ENCODE peak calls at places on chromosomes 2 and 18, in eight cellular contexts. One of them, this sample, is unnamed.

GRCh38 chr2:223528036-223528435 is 74.1 kb downstream of the SCG2 start:
- DNase-seq in fibroblast of lung: peak; percentile 80
- DNase-seq in breast epithelium: no peak
- DNase-seq in stomach: no peak
- DNase-seq in adrenal gland: no peak
- DNase-seq in SJCRH30: no peak
- DNase-seq in heart left ventricle: no peak
- DNase-seq in endothelial cell of umbilical vein: no peak
- DNase-seq in this sample: no peak

GRCh38 chr18:68520406-68521075 is 194.4 kb downstream of the TMX3 start:
- DNase-seq in fibroblast of lung: peak; percentile 80
- DNase-seq in breast epithelium: no peak
- DNase-seq in stomach: no peak
- DNase-seq in adrenal gland: no peak
- DNase-seq in SJCRH30: no peak
- DNase-seq in heart left ventricle: no peak
- DNase-seq in endothelial cell of umbilical vein: no peak
- DNase-seq in this sample: no peak

GRCh38 chr2:75130171-75130570 is 69.1 kb downstream of the TACR1 start:
- DNase-seq in fibroblast of lung: no peak
- DNase-seq in breast epithelium: no peak
- DNase-seq in stomach: no peak
- DNase-seq in adrenal gland: no peak
- DNase-seq in SJCRH30: no peak
- DNase-seq in heart left ventricle: no peak
- DNase-seq in endothelial cell of umbilical vein: no peak
- DNase-seq in this sample: no peak

GRCh38 chr2:206971805-206972204 is 32.5 kb downstream of the CPO start:
- DNase-seq in fibroblast of lung: peak; percentile 60
- DNase-seq in breast epithelium: no peak
- DNase-seq in stomach: no peak
- DNase-seq in adrenal gland: no peak
- DNase-seq in SJCRH30: no peak
- DNase-seq in heart left ventricle: no peak
- DNase-seq in endothelial cell of umbilical vein: no peak
- DNase-seq in this sample: no peak

GRCh38 chr2:48728295-48728694 is 27.2 kb downstream of the LHCGR start:
- DNase-seq in fibroblast of lung: no peak
- DNase-seq in breast epithelium: no peak
- DNase-seq in stomach: no peak
- DNase-seq in adrenal gland: no peak
- DNase-seq in SJCRH30: no peak
- DNase-seq in heart left ventricle: no peak
- DNase-seq in endothelial cell of umbilical vein: no peak
- DNase-seq in this sample: no peak

GRCh38 chr2:229090231-229090630 is 180.9 kb downstream of the PID1 start:
- DNase-seq in fibroblast of lung: peak; percentile 24
- DNase-seq in breast epithelium: no peak
- DNase-seq in stomach: no peak
- DNase-seq in adrenal gland: peak; percentile 72
- DNase-seq in SJCRH30: peak; percentile 62
- DNase-seq in heart left ventricle: no peak
- DNase-seq in endothelial cell of umbilical vein: no peak
- DNase-seq in this sample: no peak

GRCh38 chr2:20593072-20594034 is 57.5 kb downstream of the HS1BP3 start:
- DNase-seq in fibroblast of lung: peak; percentile 98
- DNase-seq in breast epithelium: no peak
- DNase-seq in stomach: peak; percentile 69
- DNase-seq in adrenal gland: peak; percentile 92
- DNase-seq in SJCRH30: peak; percentile 60
- DNase-seq in heart left ventricle: no peak
- DNase-seq in endothelial cell of umbilical vein: peak; percentile 73
- DNase-seq in this sample: no peak

GRCh38 chr2:19769513-19769912 is 132.3 kb downstream of the TTC32 start:
- DNase-seq in fibroblast of lung: peak; percentile 30
- DNase-seq in breast epithelium: no peak
- DNase-seq in stomach: no peak
- DNase-seq in adrenal gland: no peak
- DNase-seq in SJCRH30: no peak
- DNase-seq in heart left ventricle: no peak
- DNase-seq in endothelial cell of umbilical vein: peak; percentile 14
- DNase-seq in this sample: no peak

GRCh38 chr2:105802587-105802986 is 57.9 kb downstream of the NCK2 start:
- DNase-seq in fibroblast of lung: no peak
- DNase-seq in breast epithelium: no peak
- DNase-seq in stomach: no peak
- DNase-seq in adrenal gland: no peak
- DNase-seq in SJCRH30: no peak
- DNase-seq in heart left ventricle: no peak
- DNase-seq in endothelial cell of umbilical vein: no peak
- DNase-seq in this sample: no peak

GRCh38 chr2:33167655-33168245 is 221.0 kb downstream of the LTBP1 start:
- DNase-seq in fibroblast of lung: no peak
- DNase-seq in breast epithelium: no peak
- DNase-seq in stomach: no peak
- DNase-seq in adrenal gland: no peak
- DNase-seq in SJCRH30: no peak
- DNase-seq in heart left ventricle: no peak
- DNase-seq in endothelial cell of umbilical vein: no peak
- DNase-seq in this sample: no peak

GRCh38 chr2:182132605-182133004 is 147.0 kb downstream of the PPP1R1C start:
- DNase-seq in fibroblast of lung: peak; percentile 61
- DNase-seq in breast epithelium: no peak
- DNase-seq in stomach: no peak
- DNase-seq in adrenal gland: no peak
- DNase-seq in SJCRH30: no peak
- DNase-seq in heart left ventricle: no peak
- DNase-seq in endothelial cell of umbilical vein: peak; percentile 65
- DNase-seq in this sample: no peak

GRCh38 chr2:47174731-47175361 is 19.7 kb upstream of the STPG4 start:
- DNase-seq in fibroblast of lung: peak; percentile 46
- DNase-seq in breast epithelium: peak; percentile 90
- DNase-seq in stomach: peak; percentile 64
- DNase-seq in adrenal gland: peak; percentile 77
- DNase-seq in SJCRH30: peak; percentile 57
- DNase-seq in heart left ventricle: peak; percentile 48
- DNase-seq in endothelial cell of umbilical vein: peak; percentile 56
- DNase-seq in this sample: no peak

GRCh38 chr2:149446735-149447134 is 116.3 kb downstream of the LYPD6 start:
- DNase-seq in fibroblast of lung: no peak
- DNase-seq in breast epithelium: no peak
- DNase-seq in stomach: no peak
- DNase-seq in adrenal gland: no peak
- DNase-seq in SJCRH30: no peak
- DNase-seq in heart left ventricle: no peak
- DNase-seq in endothelial cell of umbilical vein: no peak
- DNase-seq in this sample: no peak

GRCh38 chr2:31216734-31217133 is 581 bp downstream of the CAPN14 start:
- DNase-seq in fibroblast of lung: no peak
- DNase-seq in breast epithelium: no peak
- DNase-seq in stomach: no peak
- DNase-seq in adrenal gland: no peak
- DNase-seq in SJCRH30: no peak
- DNase-seq in heart left ventricle: no peak
- DNase-seq in endothelial cell of umbilical vein: no peak
- DNase-seq in this sample: peak; percentile 49

GRCh38 chr2:158518083-158518482 is 61.3 kb downstream of the PKP4 start:
- DNase-seq in fibroblast of lung: peak; percentile 70
- DNase-seq in breast epithelium: no peak
- DNase-seq in stomach: no peak
- DNase-seq in adrenal gland: no peak
- DNase-seq in SJCRH30: no peak
- DNase-seq in heart left ventricle: no peak
- DNase-seq in endothelial cell of umbilical vein: no peak
- DNase-seq in this sample: no peak

DNA sequence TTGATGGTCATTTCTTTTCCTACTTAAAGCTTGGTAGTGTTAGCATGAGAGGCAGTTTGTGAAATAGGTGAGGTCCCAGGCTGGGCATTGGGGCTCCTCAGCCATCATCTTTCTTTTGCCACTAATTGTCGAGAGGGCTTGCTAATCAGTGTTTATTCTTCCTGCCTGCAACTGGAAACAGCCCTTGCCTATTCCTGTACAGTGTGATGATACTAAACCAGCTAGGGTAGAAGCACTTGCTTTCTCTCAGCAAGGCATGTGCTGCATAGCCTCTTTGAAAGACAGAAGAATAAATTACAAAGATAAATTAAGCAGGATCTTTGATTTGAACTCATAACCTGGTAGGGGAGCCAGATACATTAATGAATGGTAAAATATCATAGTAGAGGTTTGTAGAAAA is 16.6 kb upstream of the GPBAR1 start:
- DNase-seq in fibroblast of lung: no peak
- DNase-seq in breast epithelium: no peak
- DNase-seq in stomach: no peak
- DNase-seq in adrenal gland: no peak
- DNase-seq in SJCRH30: no peak
- DNase-seq in heart left ventricle: no peak
- DNase-seq in endothelial cell of umbilical vein: no peak
- DNase-seq in this sample: no peak
- H3K36me3 ChIP-seq in fibroblast of lung: peaks cover 22% of the 10 kb centered on the region
- H3K36me3 ChIP-seq in breast epithelium: peaks cover 4% of the 10 kb centered on the region
- H3K36me3 ChIP-seq in stomach: peaks cover 98% of the 10 kb centered on the region
- H3K36me3 ChIP-seq in adrenal gland: no peaks in the 10 kb centered on the region
- H3K36me3 ChIP-seq in SJCRH30: peaks cover 75% of the 10 kb centered on the region
- H3K36me3 ChIP-seq in heart left ventricle: peaks cover 85% of the 10 kb centered on the region
- H3K36me3 ChIP-seq in endothelial cell of umbilical vein: peaks cover 54% of the 10 kb centered on the region
- H3K36me3 ChIP-seq in this sample: peaks cover 84% of the 10 kb centered on the region

GRCh38 chr2:177212895-177213856 is 582 bp downstream of the HNRNPA3 start:
- DNase-seq in fibroblast of lung: peak; percentile 90
- DNase-seq in breast epithelium: peak; percentile 88
- DNase-seq in stomach: peak; percentile 95
- DNase-seq in adrenal gland: peak; percentile 96
- DNase-seq in SJCRH30: peak; percentile 92
- DNase-seq in heart left ventricle: peak; percentile 95
- DNase-seq in endothelial cell of umbilical vein: peak; percentile 85
- DNase-seq in this sample: no peak

GRCh38 chr2:177221534-177221933 is 8.9 kb downstream of the HNRNPA3 start:
- DNase-seq in fibroblast of lung: no peak
- DNase-seq in breast epithelium: no peak
- DNase-seq in stomach: no peak
- DNase-seq in adrenal gland: no peak
- DNase-seq in SJCRH30: no peak
- DNase-seq in heart left ventricle: no peak
- DNase-seq in endothelial cell of umbilical vein: no peak
- DNase-seq in this sample: no peak

GRCh38 chr2:177221970-177222369 is 9.4 kb downstream of the HNRNPA3 start:
- DNase-seq in fibroblast of lung: no peak
- DNase-seq in breast epithelium: no peak
- DNase-seq in stomach: no peak
- DNase-seq in adrenal gland: no peak
- DNase-seq in SJCRH30: no peak
- DNase-seq in heart left ventricle: no peak
- DNase-seq in endothelial cell of umbilical vein: no peak
- DNase-seq in this sample: no peak

GRCh38 chr2:177212106-177212894 is at the start of gene HNRNPA3:
- DNase-seq in fibroblast of lung: peak; percentile 99
- DNase-seq in breast epithelium: peak; percentile 98
- DNase-seq in stomach: peak; percentile 99
- DNase-seq in adrenal gland: peak; percentile 99
- DNase-seq in SJCRH30: peak; percentile 98
- DNase-seq in heart left ventricle: peak; percentile 100
- DNase-seq in endothelial cell of umbilical vein: peak; percentile 100
- DNase-seq in this sample: peak; percentile 100

DNA sequence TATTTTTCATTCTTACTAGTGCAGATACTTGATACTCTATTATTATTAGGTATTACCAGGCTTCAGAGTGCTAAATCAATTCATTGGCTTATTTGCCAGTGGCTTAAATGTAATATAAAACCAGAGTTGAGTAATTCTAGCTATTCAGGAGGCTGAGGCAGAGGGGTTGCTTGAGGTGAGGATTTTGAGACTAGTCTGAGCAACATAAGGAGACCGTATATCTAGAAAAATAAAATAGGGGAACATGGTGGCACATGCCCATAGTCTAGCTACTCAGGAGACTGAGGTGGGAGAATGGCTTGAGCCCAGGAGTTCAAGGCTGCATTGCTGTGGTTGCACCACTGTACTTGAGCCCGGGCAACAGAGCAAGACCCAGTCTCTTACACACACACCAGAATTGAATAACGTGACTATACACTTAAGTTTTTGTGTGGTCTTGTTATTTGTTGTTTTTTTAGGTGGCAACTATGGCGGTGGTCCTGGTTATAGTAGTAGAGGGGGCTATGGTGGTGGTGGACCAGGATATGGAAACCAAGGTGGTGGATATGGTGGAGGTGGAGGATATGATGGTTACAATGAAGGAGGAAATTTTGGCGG is 4.8 kb downstream of the HNRNPA3 start:
- DNase-seq in fibroblast of lung: no peak
- DNase-seq in breast epithelium: no peak
- DNase-seq in stomach: no peak
- DNase-seq in adrenal gland: no peak
- DNase-seq in SJCRH30: no peak
- DNase-seq in heart left ventricle: no peak
- DNase-seq in endothelial cell of umbilical vein: no peak
- DNase-seq in this sample: no peak
- H3K36me3 ChIP-seq in fibroblast of lung: peaks cover 14% of the 10 kb centered on the region
- H3K36me3 ChIP-seq in breast epithelium: no peaks in the 10 kb centered on the region
- H3K36me3 ChIP-seq in stomach: peaks cover 72% of the 10 kb centered on the region
- H3K36me3 ChIP-seq in adrenal gland: no peaks in the 10 kb centered on the region
- H3K36me3 ChIP-seq in SJCRH30: peaks cover 89% of the 10 kb centered on the region
- H3K36me3 ChIP-seq in heart left ventricle: peaks cover 58% of the 10 kb centered on the region
- H3K36me3 ChIP-seq in endothelial cell of umbilical vein: peaks cover 18% of the 10 kb centered on the region
- H3K36me3 ChIP-seq in this sample: peaks cover 61% of the 10 kb centered on the region

GRCh38 chr2:166031054-166031453 is 77.5 kb upstream of the TTC21B start:
- DNase-seq in fibroblast of lung: no peak
- DNase-seq in breast epithelium: no peak
- DNase-seq in stomach: no peak
- DNase-seq in adrenal gland: no peak
- DNase-seq in SJCRH30: no peak
- DNase-seq in heart left ventricle: no peak
- DNase-seq in endothelial cell of umbilical vein: no peak
- DNase-seq in this sample: no peak

DNA sequence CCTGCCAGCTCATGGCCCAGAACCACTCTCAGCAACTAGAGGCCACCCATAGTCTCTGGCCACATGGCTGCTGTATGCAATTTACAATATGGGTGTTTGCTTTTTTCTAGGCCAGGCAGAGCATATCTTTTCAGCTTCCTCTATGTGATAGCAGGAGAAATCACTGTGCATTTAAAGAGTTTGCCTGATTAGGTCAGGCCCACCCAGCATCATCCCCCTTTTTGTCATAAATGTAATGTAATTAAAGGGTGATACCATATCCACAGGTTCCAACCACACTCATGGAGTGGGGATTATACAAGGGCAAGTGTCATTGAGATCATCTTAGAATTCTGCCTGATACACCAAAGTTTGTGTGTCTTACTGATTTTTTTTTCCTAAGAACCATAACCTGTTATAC is 71.7 kb upstream of the TTC21B start:
- DNase-seq in fibroblast of lung: no peak
- DNase-seq in breast epithelium: no peak
- DNase-seq in stomach: no peak
- DNase-seq in adrenal gland: no peak
- DNase-seq in SJCRH30: no peak
- DNase-seq in heart left ventricle: no peak
- DNase-seq in endothelial cell of umbilical vein: no peak
- DNase-seq in this sample: no peak
- H3K36me3 ChIP-seq in fibroblast of lung: no peaks in the 10 kb centered on the region
- H3K36me3 ChIP-seq in breast epithelium: no peaks in the 10 kb centered on the region
- H3K36me3 ChIP-seq in stomach: no peaks in the 10 kb centered on the region
- H3K36me3 ChIP-seq in adrenal gland: no peaks in the 10 kb centered on the region
- H3K36me3 ChIP-seq in SJCRH30: no peaks in the 10 kb centered on the region
- H3K36me3 ChIP-seq in heart left ventricle: no peaks in the 10 kb centered on the region
- H3K36me3 ChIP-seq in endothelial cell of umbilical vein: no peaks in the 10 kb centered on the region
- H3K36me3 ChIP-seq in this sample: no peaks in the 10 kb centered on the region

GRCh38 chr18:26059357-26059756 is 31.1 kb downstream of the SS18 start:
- DNase-seq in fibroblast of lung: no peak
- DNase-seq in breast epithelium: no peak
- DNase-seq in stomach: no peak
- DNase-seq in adrenal gland: no peak
- DNase-seq in SJCRH30: no peak
- DNase-seq in heart left ventricle: no peak
- DNase-seq in endothelial cell of umbilical vein: no peak
- DNase-seq in this sample: no peak
- H3K36me3 ChIP-seq in fibroblast of lung: peaks cover 3% of the 10 kb centered on the region
- H3K36me3 ChIP-seq in breast epithelium: peaks cover 1% of the 10 kb centered on the region
- H3K36me3 ChIP-seq in stomach: peaks cover 55% of the 10 kb centered on the region
- H3K36me3 ChIP-seq in adrenal gland: no peaks in the 10 kb centered on the region
- H3K36me3 ChIP-seq in SJCRH30: peaks cover 13% of the 10 kb centered on the region
- H3K36me3 ChIP-seq in heart left ventricle: peaks cover 17% of the 10 kb centered on the region
- H3K36me3 ChIP-seq in endothelial cell of umbilical vein: peaks cover 5% of the 10 kb centered on the region
- H3K36me3 ChIP-seq in this sample: peaks cover 35% of the 10 kb centered on the region